ENCODE peak calls at places on chromosomes 4 and X, in nine cellular contexts. I is stimulated activated CD8-positive, alpha-beta memory T cell treated with anti-CD3 and anti-CD28 coated beads, Interleukin-12 subunit alpha, Interleukin-12 subunit beta, amount 100 ng/mL, for 4 hours; Y is NCI-H748 treated with DMSO at 0.1 percent for 48 hours; B is uterus; M is DMS153; E is CD4-positive, alpha-beta T cell; C is ELR; D is GM20000; L is fibroblast of pulmonary artery. T is an unnamed sample.

GRCh38 chr4:20251796-20252655 is at the start of gene SLIT2:
- DNase-seq in I (no peak), Y (no peak), B (peak), M (peak), E (no peak), C (peak), D (peak), L (peak), T (peak)

GRCh38 chrX:47484885-47485284 is 1.9 kb upstream of the ZNF41 start:
- DNase-seq in I (no peak), Y (no peak), B (no peak), M (no peak), E (no peak), C (no peak), D (no peak), L (no peak), T (no peak)

GRCh38 chrX:131792356-131792749 is 230.7 kb upstream of the STK26 start:
- DNase-seq in I (peak), Y (peak), B (peak), M (no peak), E (no peak), C (peak), D (no peak), L (no peak), T (no peak)

GRCh38 chr4:153138736-153139135 is 65.5 kb upstream of the TRIM2 start:
- DNase-seq in I (no peak), Y (no peak), B (no peak), M (peak), E (no peak), C (no peak), D (no peak), L (no peak), T (no peak)

GRCh38 chr4:169238445-169238844 is 32.3 kb downstream of the SH3RF1 start:
- DNase-seq in I (no peak), Y (no peak), B (no peak), M (no peak), E (no peak), C (peak), D (no peak), L (peak), T (no peak)

GRCh38 chrX:124346064-124346876 is at the start of gene SH2D1A:
- DNase-seq in I (no peak), Y (no peak), B (no peak), M (no peak), E (peak), C (no peak), D (no peak), L (no peak), T (no peak)

GRCh38 chrX:141903400-141904155 is at the start of gene MAGEC1:
- DNase-seq in I (no peak), Y (peak), B (no peak), M (peak), E (no peak), C (no peak), D (no peak), L (no peak), T (no peak)

GRCh38 chr4:82792912-82793649 is 5.5 kb downstream of the SCD5 start:
- DNase-seq in I (no peak), Y (no peak), B (no peak), M (no peak), E (no peak), C (no peak), D (no peak), L (no peak), T (no peak)

GRCh38 chrX:43328358-43328946 is 327.6 kb upstream of the MAOA start:
- DNase-seq in I (no peak), Y (no peak), B (no peak), M (no peak), E (no peak), C (no peak), D (no peak), L (no peak), T (no peak)

GRCh38 chrX:70592091-70592490 is 147.5 kb downstream of the DLG3 start:
- DNase-seq in I (no peak), Y (no peak), B (no peak), M (no peak), E (no peak), C (peak), D (no peak), L (peak), T (no peak)

T was measured in WTC11.